ENCODE peak calls at places on chromosome 9, in four cellular contexts. One of them, this sample, is unnamed.

GRCh38 chr9:97280755-97281330 is 26.6 kb upstream of the CCDC180 start:
- DNase-seq in GM23338: no peak
- DNase-seq in PC-3: no peak
- DNase-seq in OCI-LY7: no peak
- DNase-seq in this sample: no peak

GRCh38 chr9:128072144-128073021 is 4.4 kb downstream of the SLC25A25 start:
- DNase-seq in GM23338: no peak
- DNase-seq in PC-3: peak
- DNase-seq in OCI-LY7: peak
- DNase-seq in this sample: peak

GRCh38 chr9:5561828-5562488 is 51.6 kb downstream of the PDCD1LG2 start:
- DNase-seq in GM23338: peak
- DNase-seq in PC-3: no peak
- DNase-seq in OCI-LY7: no peak
- DNase-seq in this sample: no peak

GRCh38 chr9:118609355-118610044 is 759.7 kb downstream of the BRINP1 start:
- DNase-seq in GM23338: no peak
- DNase-seq in PC-3: no peak
- DNase-seq in OCI-LY7: no peak
- DNase-seq in this sample: no peak

GRCh38 chr9:15736569-15736968 is 183.7 kb downstream of the CCDC171 start:
- DNase-seq in GM23338: no peak
- DNase-seq in PC-3: no peak
- DNase-seq in OCI-LY7: no peak
- DNase-seq in this sample: no peak

GRCh38 chr9:3689555-3689954 is 163.8 kb upstream of the RFX3 start:
- DNase-seq in GM23338: no peak
- DNase-seq in PC-3: no peak
- DNase-seq in OCI-LY7: no peak
- DNase-seq in this sample: no peak

GRCh38 chr9:120680161-120680560 is 34.1 kb downstream of the MEGF9 start:
- DNase-seq in GM23338: no peak
- DNase-seq in PC-3: no peak
- DNase-seq in OCI-LY7: no peak
- DNase-seq in this sample: no peak

GRCh38 chr9:131605770-131606590 is 60.7 kb downstream of the PRRT1B start:
- DNase-seq in GM23338: no peak
- DNase-seq in PC-3: no peak
- DNase-seq in OCI-LY7: no peak
- DNase-seq in this sample: no peak

GRCh38 chr9:3894764-3895163 is 369.0 kb upstream of the RFX3 start:
- DNase-seq in GM23338: no peak
- DNase-seq in PC-3: no peak
- DNase-seq in OCI-LY7: no peak
- DNase-seq in this sample: no peak

GRCh38 chr9:99340281-99340680 is 118.2 kb downstream of the SEC61B start:
- DNase-seq in GM23338: no peak
- DNase-seq in PC-3: peak
- DNase-seq in OCI-LY7: no peak
- DNase-seq in this sample: no peak

GRCh38 chr9:131318211-131318610 is 28.7 kb downstream of the PLPP7 start:
- DNase-seq in GM23338: no peak
- DNase-seq in PC-3: no peak
- DNase-seq in OCI-LY7: no peak
- DNase-seq in this sample: no peak

GRCh38 chr9:131736440-131736839 is 3.4 kb downstream of the RAPGEF1 start:
- DNase-seq in GM23338: no peak
- DNase-seq in PC-3: no peak
- DNase-seq in OCI-LY7: peak
- DNase-seq in this sample: no peak

GRCh38 chr9:121736147-121736721 is 84.8 kb downstream of the DAB2IP start:
- DNase-seq in GM23338: peak
- DNase-seq in PC-3: no peak
- DNase-seq in OCI-LY7: no peak
- DNase-seq in this sample: no peak

GRCh38 chr9:35728041-35728971 is 3.7 kb downstream of the TLN1 start:
- DNase-seq in GM23338: peak
- DNase-seq in PC-3: peak
- DNase-seq in OCI-LY7: peak
- DNase-seq in this sample: peak

DNA sequence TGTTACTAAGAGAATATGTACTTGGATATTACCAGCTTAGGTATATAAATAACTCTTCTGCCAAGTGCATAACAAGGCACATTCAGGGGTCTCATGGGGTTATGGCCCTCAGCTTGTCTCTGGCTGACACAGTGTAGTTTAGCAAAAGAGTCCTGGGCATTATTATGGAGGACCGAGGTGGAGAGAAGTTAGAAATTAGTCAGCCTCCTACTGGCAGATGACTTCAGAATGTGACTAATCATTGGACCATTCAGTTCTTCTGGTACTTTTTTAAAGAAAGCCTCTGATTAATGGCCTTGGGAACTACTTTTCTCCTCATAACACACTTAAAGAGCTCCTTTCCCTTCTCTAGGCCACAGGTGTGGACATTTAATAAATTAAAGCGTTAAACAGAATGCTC is 178.9 kb downstream of the SH3GL2 start:
- DNase-seq in GM23338: no peak
- DNase-seq in PC-3: peak
- DNase-seq in OCI-LY7: no peak
- DNase-seq in this sample: no peak
- TF ChIP-seq EZH2phosphoT487 in GM23338: no peak
- TF ChIP-seq EZH2phosphoT487 in PC-3: no peak
- TF ChIP-seq EZH2phosphoT487 in OCI-LY7: no peak
- TF ChIP-seq EZH2phosphoT487 in this sample: no peak

GRCh38 chr9:86741311-86742215 is 205.7 kb downstream of the GAS1 start:
- DNase-seq in GM23338: no peak
- DNase-seq in PC-3: peak
- DNase-seq in OCI-LY7: no peak
- DNase-seq in this sample: no peak
- TF ChIP-seq EZH2phosphoT487 in GM23338: no peak
- TF ChIP-seq EZH2phosphoT487 in PC-3: no peak
- TF ChIP-seq EZH2phosphoT487 in OCI-LY7: no peak
- TF ChIP-seq EZH2phosphoT487 in this sample: no peak

DNA sequence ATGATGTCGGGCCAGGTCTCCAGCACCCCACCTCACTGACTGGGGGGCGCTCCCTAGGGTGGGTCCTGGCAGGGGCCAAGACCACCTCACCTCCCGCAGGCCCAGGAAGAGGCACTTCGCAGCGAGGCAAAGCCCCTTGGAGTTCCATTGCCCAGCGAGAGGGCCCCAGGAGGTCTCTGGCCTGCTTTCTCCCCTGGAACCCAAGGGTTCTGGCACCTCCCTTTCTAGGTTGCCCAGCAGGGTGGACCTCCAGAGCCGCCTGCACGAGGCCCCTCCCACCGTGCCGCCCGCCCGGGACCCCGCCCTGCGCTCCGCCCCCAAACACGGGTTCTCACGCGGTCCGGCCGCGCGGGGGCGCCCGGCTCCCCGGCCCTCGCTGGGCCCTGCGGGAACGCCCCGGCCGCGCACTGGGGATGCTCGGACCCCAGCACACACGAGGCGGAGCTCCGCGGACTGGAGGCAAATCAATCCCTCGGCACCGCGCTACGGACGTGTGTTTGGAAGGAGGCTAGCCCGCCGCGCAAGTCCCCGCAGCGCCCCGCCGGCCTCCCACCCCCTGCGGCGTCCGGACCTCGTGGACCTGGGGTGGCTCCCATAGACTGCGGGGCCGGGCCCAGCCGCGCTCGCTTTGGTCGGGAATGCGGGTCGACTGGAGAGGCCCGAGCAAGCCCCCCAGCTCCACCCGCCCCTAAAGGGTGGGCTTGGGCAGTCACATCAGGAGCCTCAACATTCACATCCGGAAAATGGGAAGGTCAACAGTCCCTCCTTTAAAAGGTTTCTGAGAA is 99.5 kb upstream of the LMX1B start:
- DNase-seq in GM23338: peak
- DNase-seq in PC-3: peak
- DNase-seq in OCI-LY7: peak
- DNase-seq in this sample: no peak
- TF ChIP-seq EZH2phosphoT487 in GM23338: no peak
- TF ChIP-seq EZH2phosphoT487 in PC-3: no peak
- TF ChIP-seq EZH2phosphoT487 in OCI-LY7: no peak
- TF ChIP-seq EZH2phosphoT487 in this sample: no peak

GRCh38 chr9:77678136-77678535 is 30.0 kb upstream of the GNA14 start:
- DNase-seq in GM23338: no peak
- DNase-seq in PC-3: no peak
- DNase-seq in OCI-LY7: no peak
- DNase-seq in this sample: no peak
- TF ChIP-seq EZH2phosphoT487 in GM23338: no peak
- TF ChIP-seq EZH2phosphoT487 in PC-3: no peak
- TF ChIP-seq EZH2phosphoT487 in OCI-LY7: no peak
- TF ChIP-seq EZH2phosphoT487 in this sample: no peak

This sample was measured in MM.1S.